ENCODE peak calls at places on chromosome 4, in four cellular contexts. One of them, this sample, is unnamed.

GRCh38 chr4:66564901-66565648 is 894.8 kb upstream of the EPHA5 start:
- DNase-seq in smooth muscle cell of the brain vasculature: no peak
- DNase-seq in AG20443: no peak
- DNase-seq in mucosa of descending colon: no peak
- DNase-seq in this sample: no peak

GRCh38 chr4:47510506-47511143 is 25.6 kb downstream of the ATP10D start:
- DNase-seq in smooth muscle cell of the brain vasculature: no peak
- DNase-seq in AG20443: no peak
- DNase-seq in mucosa of descending colon: no peak
- DNase-seq in this sample: no peak

GRCh38 chr4:6332042-6332668 is 62.5 kb downstream of the WFS1 start:
- DNase-seq in AG20443: peak; percentile 78
- DNase-seq in mucosa of descending colon: no peak
- DNase-seq in smooth muscle cell of the brain vasculature: no peak
- DNase-seq in this sample: no peak

GRCh38 chr4:42607011-42607726 is 49.7 kb downstream of the ATP8A1 start:
- DNase-seq in smooth muscle cell of the brain vasculature: no peak
- DNase-seq in AG20443: no peak
- DNase-seq in mucosa of descending colon: no peak
- DNase-seq in this sample: no peak

GRCh38 chr4:61201562-61202099 is 1.5 kb downstream of the ADGRL3 start:
- DNase-seq in smooth muscle cell of the brain vasculature: no peak
- DNase-seq in AG20443: peak; percentile 11
- DNase-seq in mucosa of descending colon: no peak
- DNase-seq in this sample: no peak

GRCh38 chr4:55386840-55387239 is 8.9 kb upstream of the TMEM165 start:
- DNase-seq in mucosa of descending colon: no peak
- DNase-seq in smooth muscle cell of the brain vasculature: no peak
- DNase-seq in AG20443: no peak
- DNase-seq in this sample: no peak

GRCh38 chr4:40212674-40213504 is 16.1 kb downstream of the RHOH start:
- DNase-seq in smooth muscle cell of the brain vasculature: no peak
- DNase-seq in AG20443: peak; percentile 33
- DNase-seq in mucosa of descending colon: no peak
- DNase-seq in this sample: no peak

GRCh38 chr4:56910172-56910967 is 2.7 kb downstream of the REST start:
- DNase-seq in mucosa of descending colon: no peak
- DNase-seq in smooth muscle cell of the brain vasculature: no peak
- DNase-seq in AG20443: no peak
- DNase-seq in this sample: no peak

GRCh38 chr4:83850435-83850834 is 314.5 kb downstream of the GPAT3 start:
- DNase-seq in AG20443: peak; percentile 43
- DNase-seq in mucosa of descending colon: no peak
- DNase-seq in smooth muscle cell of the brain vasculature: no peak
- DNase-seq in this sample: no peak

GRCh38 chr4:151409470-151410313 is 716 bp downstream of the FHIP1A start:
- DNase-seq in mucosa of descending colon: peak; percentile 68
- DNase-seq in smooth muscle cell of the brain vasculature: no peak
- DNase-seq in AG20443: no peak
- DNase-seq in this sample: no peak

This sample was measured in glomerular endothelial cell.